ENCODE peak calls at places on chromosomes 1 and 21, in ten cellular contexts. V is heart right ventricle; N is IMR-90; S is PC-3; L is AG04450; U is lower lobe of right lung; R is fibroblast of lung; H is mesendoderm; J is CD8-positive, alpha-beta T cell; K is neuronal stem cell. G is an unnamed sample. For H3K27me3, the result is how much of the 10 kb centered on the place peaks cover.

GRCh38 chr21:31743712-31744111 is 11.8 kb upstream of the SCAF4 start:
- DNase-seq in V (no peak), N (no peak), S (no peak), L (no peak), U (no peak), R (no peak), H (no peak), J (no peak), K (no peak), G (no peak)

GRCh38 chr1:205375816-205376545 is 19.3 kb upstream of the KLHDC8A start:
- DNase-seq in V (no peak), N (peak), S (peak), L (no peak), U (no peak), R (peak), H (peak), J (peak), K (peak), G (no peak)

GRCh38 chr1:37151789-37152188 is 117.5 kb upstream of the GRIK3 start:
- DNase-seq in V (no peak), N (no peak), S (no peak), L (no peak), U (no peak), R (no peak), H (no peak), J (no peak), K (no peak), G (no peak)

GRCh38 chr1:22323141-22323845 is 128.4 kb upstream of the ZBTB40 start:
- DNase-seq in V (no peak), N (no peak), S (no peak), L (no peak), U (no peak), R (no peak), H (no peak), J (peak), K (no peak), G (no peak)

GRCh38 chr1:150550222-150551048 is 1.2 kb downstream of the ADAMTSL4 start:
- DNase-seq in V (no peak), N (no peak), S (no peak), L (no peak), U (no peak), R (no peak), H (peak), J (no peak), K (no peak), G (peak)

GRCh38 chr1:48718116-48718630 is 58.5 kb downstream of the BEND5 start:
- DNase-seq in V (no peak), N (no peak), S (no peak), L (no peak), U (no peak), R (no peak), H (no peak), J (no peak), K (no peak), G (no peak)

GRCh38 chr1:228315945-228316588 is 90.6 kb downstream of the TRIM11 start:
- DNase-seq in V (no peak), N (no peak), S (no peak), L (no peak), U (peak), R (peak), H (no peak), J (no peak), K (no peak), G (no peak)

GRCh38 chr1:64514197-64514765 is 44.4 kb downstream of the CACHD1 start:
- DNase-seq in V (no peak), N (peak), S (no peak), L (peak), U (no peak), R (peak), H (no peak), J (no peak), K (no peak), G (no peak)

GRCh38 chr1:147545133-147545532 is 3.8 kb downstream of the BCL9 start:
- DNase-seq in V (no peak), N (peak), S (peak), L (no peak), U (peak), R (peak), H (peak), J (peak), K (no peak), G (no peak)

DNA sequence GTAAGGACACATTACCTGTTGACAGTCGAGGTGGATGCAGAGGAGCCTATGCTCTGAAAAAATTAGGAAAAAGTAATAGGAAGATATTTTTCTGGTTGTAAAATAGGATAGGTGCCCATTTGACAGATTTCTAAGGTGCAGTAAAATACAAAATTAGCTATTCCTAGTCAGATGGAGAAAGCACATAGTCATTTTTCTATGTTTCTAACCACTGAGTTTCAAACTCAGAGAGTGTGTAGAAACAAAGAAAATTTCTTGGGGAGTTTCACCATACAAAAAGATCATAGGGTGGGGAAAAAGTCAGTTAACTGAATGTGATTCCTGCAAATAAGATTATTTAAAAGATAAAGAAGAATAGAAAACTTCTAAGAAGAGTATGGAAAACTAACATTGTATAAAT is 666.9 kb downstream of the KCNT2 start:
- DNase-seq in V (no peak), N (no peak), S (no peak), L (no peak), U (no peak), R (no peak), H (no peak), J (no peak), K (no peak), G (no peak)
- H3K27me3 ChIP-seq in V (under half), N (under half), S (under half), L (under half), U (under half), R (under half), H (under half), J (under half), K (under half), G (under half)

GRCh38 chr21:24428539-24429186 is 1178.6 kb downstream of the MRPL39 start:
- DNase-seq in V (no peak), N (no peak), S (no peak), L (no peak), U (no peak), R (no peak), H (no peak), J (no peak), K (no peak), G (no peak)
- H3K27ac ChIP-seq in V (no peak), N (no peak), S (no peak), L (no peak), U (no peak), R (no peak), H (no peak), J (peak), K (no peak), G (no peak)

GRCh38 chr1:90728656-90729257 is 11.7 kb upstream of the BARHL2 start:
- DNase-seq in V (no peak), N (no peak), S (no peak), L (no peak), U (no peak), R (no peak), H (no peak), J (no peak), K (no peak), G (no peak)

GRCh38 chr1:90727917-90728655 is 11.0 kb upstream of the BARHL2 start:
- DNase-seq in V (no peak), N (no peak), S (no peak), L (no peak), U (no peak), R (no peak), H (no peak), J (no peak), K (no peak), G (no peak)

GRCh38 chr1:90725961-90726715 is 9.0 kb upstream of the BARHL2 start:
- DNase-seq in V (no peak), N (peak), S (no peak), L (no peak), U (no peak), R (no peak), H (peak), J (no peak), K (no peak), G (no peak)

GRCh38 chr1:90725341-90725960 is 8.3 kb upstream of the BARHL2 start:
- DNase-seq in V (no peak), N (no peak), S (peak), L (no peak), U (no peak), R (no peak), H (no peak), J (no peak), K (no peak), G (no peak)

DNA sequence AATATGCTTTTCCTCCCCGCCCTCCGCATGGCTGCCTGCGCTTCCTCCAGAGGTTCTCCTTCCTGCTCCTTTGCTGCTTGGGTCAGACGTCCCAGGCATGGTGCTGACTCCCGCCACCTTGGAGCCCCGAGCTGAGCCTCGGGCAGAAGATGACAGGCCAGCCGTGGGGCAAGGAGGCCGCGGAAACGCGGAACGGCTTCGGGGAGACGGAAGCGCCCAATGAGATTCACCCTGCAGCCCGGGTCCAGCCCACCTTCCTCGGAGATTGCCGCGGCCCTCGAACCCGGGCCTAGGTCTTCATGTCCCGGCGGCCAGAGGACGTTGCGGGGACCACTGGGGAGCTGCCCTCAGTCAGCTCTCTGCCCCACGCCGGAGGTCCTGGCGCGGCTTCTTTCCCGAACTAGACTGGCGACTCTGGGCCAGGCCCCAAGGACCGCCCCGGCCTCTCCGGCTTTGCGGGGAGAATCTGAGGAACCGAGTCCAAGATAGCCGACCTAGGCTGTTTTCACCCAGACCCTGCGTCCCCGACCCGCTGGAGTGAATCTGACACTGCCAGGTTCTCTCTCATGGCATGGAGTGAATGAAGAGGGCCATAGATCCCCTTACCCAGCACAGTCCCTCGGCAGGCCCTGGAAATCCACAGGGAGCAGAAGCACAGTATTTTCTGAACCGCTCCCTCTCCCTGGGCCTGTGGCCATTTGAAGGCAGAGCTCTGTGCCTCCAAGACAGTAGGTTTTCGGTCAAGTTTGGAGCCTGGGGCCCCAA is 9.8 kb upstream of the BARHL2 start:
- DNase-seq in V (no peak), N (no peak), S (no peak), L (no peak), U (no peak), R (no peak), H (peak), J (no peak), K (no peak), G (no peak)
- H3K27me3 ChIP-seq in V (half or more), N (half or more), S (half or more), L (half or more), U (half or more), R (half or more), H (half or more), J (half or more), K (half or more), G (under half)

GRCh38 chr1:187096689-187097088 is 267.9 kb downstream of the PLA2G4A start:
- DNase-seq in V (no peak), N (peak), S (peak), L (no peak), U (no peak), R (no peak), H (no peak), J (no peak), K (no peak), G (no peak)
- H3K27ac ChIP-seq in V (no peak), N (no peak), S (no peak), L (no peak), U (no peak), R (no peak), H (no peak), J (no peak), K (no peak), G (no peak)